ENCODE peak calls at places on chromosome 14, in four cellular contexts. One of them, this sample, is unnamed.
A peak's percentile ranks its signal among the peaks of the same experiment; 100 is the strongest.

GRCh38 chr14:28823245-28823644 is 56.7 kb downstream of the FOXG1 start:
- DNase-seq in HCT116: no peak
- DNase-seq in HepG2: no peak
- DNase-seq in K562: no peak
- DNase-seq in this sample: no peak

GRCh38 chr14:94049625-94050023 is 23.5 kb downstream of the OTUB2 start:
- DNase-seq in HCT116: no peak
- DNase-seq in HepG2: no peak
- DNase-seq in K562: no peak
- DNase-seq in this sample: no peak

GRCh38 chr14:69152181-69152943 is 557 bp downstream of the DCAF5 start:
- DNase-seq in HCT116: no peak
- DNase-seq in HepG2: peak; percentile 20
- DNase-seq in K562: peak; percentile 58
- DNase-seq in this sample: peak; percentile 48

GRCh38 chr14:96153003-96153402 is 51.6 kb upstream of the BDKRB2 start:
- DNase-seq in HCT116: no peak
- DNase-seq in HepG2: no peak
- DNase-seq in K562: no peak
- DNase-seq in this sample: no peak

GRCh38 chr14:96225745-96226151 is 21.1 kb downstream of the BDKRB2 start:
- DNase-seq in HCT116: no peak
- DNase-seq in HepG2: peak; percentile 7
- DNase-seq in K562: no peak
- DNase-seq in this sample: peak; percentile 72

GRCh38 chr14:20690848-20691640 is 2.5 kb downstream of the ANG start:
- DNase-seq in HCT116: peak; percentile 60
- DNase-seq in HepG2: peak; percentile 84
- DNase-seq in K562: peak; percentile 41
- DNase-seq in this sample: peak; percentile 80

GRCh38 chr14:45716506-45716905 is 463.5 kb upstream of the MIS18BP1 start:
- DNase-seq in HCT116: no peak
- DNase-seq in HepG2: peak; percentile 3
- DNase-seq in K562: no peak
- DNase-seq in this sample: peak; percentile 22

GRCh38 chr14:63727231-63727735 is 582 bp downstream of the SGPP1 start:
- DNase-seq in HCT116: no peak
- DNase-seq in HepG2: no peak
- DNase-seq in K562: peak; percentile 5
- DNase-seq in this sample: peak; percentile 32

GRCh38 chr14:56002876-56003625 is 115.2 kb upstream of the PELI2 start:
- DNase-seq in HCT116: no peak
- DNase-seq in HepG2: no peak
- DNase-seq in K562: no peak
- DNase-seq in this sample: no peak

GRCh38 chr14:31572955-31573354 is 11.8 kb downstream of the NUBPL start:
- DNase-seq in HCT116: no peak
- DNase-seq in HepG2: no peak
- DNase-seq in K562: no peak
- DNase-seq in this sample: no peak

GRCh38 chr14:61929651-61930050 is 167.4 kb downstream of the SNAPC1 start:
- DNase-seq in HCT116: no peak
- DNase-seq in HepG2: no peak
- DNase-seq in K562: no peak
- DNase-seq in this sample: no peak

GRCh38 chr14:32450919-32451675 is 122.0 kb downstream of the AKAP6 start:
- DNase-seq in HCT116: no peak
- DNase-seq in HepG2: no peak
- DNase-seq in K562: no peak
- DNase-seq in this sample: no peak

GRCh38 chr14:33679461-33680225 is 271.2 kb downstream of the EGLN3 start:
- DNase-seq in HCT116: no peak
- DNase-seq in HepG2: no peak
- DNase-seq in K562: no peak
- DNase-seq in this sample: no peak

GRCh38 chr14:75978249-75978731 is 3.5 kb downstream of the TGFB3 start:
- DNase-seq in HCT116: no peak
- DNase-seq in HepG2: no peak
- DNase-seq in K562: no peak
- DNase-seq in this sample: peak; percentile 65

GRCh38 chr14:75153295-75153694 is 23.1 kb downstream of the TMED10 start:
- DNase-seq in HCT116: no peak
- DNase-seq in HepG2: no peak
- DNase-seq in K562: no peak
- DNase-seq in this sample: no peak

GRCh38 chr14:69002069-69002468 is 23.0 kb upstream of the ACTN1 start:
- DNase-seq in HCT116: no peak
- DNase-seq in HepG2: peak; percentile 73
- DNase-seq in K562: peak; percentile 23
- DNase-seq in this sample: peak; percentile 87

GRCh38 chr14:73770977-73771847 is 57.0 kb upstream of the PNMA1 start:
- DNase-seq in HCT116: no peak
- DNase-seq in HepG2: no peak
- DNase-seq in K562: peak; percentile 31
- DNase-seq in this sample: no peak

GRCh38 chr14:20415723-20416622 is 2.7 kb upstream of the TEP1 start:
- DNase-seq in HCT116: peak; percentile 43
- DNase-seq in HepG2: peak; percentile 69
- DNase-seq in K562: peak; percentile 35
- DNase-seq in this sample: no peak

GRCh38 chr14:61765225-61765943 is 3.2 kb downstream of the SNAPC1 start:
- DNase-seq in HCT116: no peak
- DNase-seq in HepG2: no peak
- DNase-seq in K562: no peak
- DNase-seq in this sample: no peak

GRCh38 chr14:76975865-76976622 is 52.5 kb downstream of the IRF2BPL start:
- DNase-seq in HCT116: no peak
- DNase-seq in HepG2: no peak
- DNase-seq in K562: no peak
- DNase-seq in this sample: no peak

GRCh38 chr14:69363055-69363454 is 35.0 kb downstream of the ERH start:
- DNase-seq in HCT116: no peak
- DNase-seq in HepG2: peak; percentile 6
- DNase-seq in K562: no peak
- DNase-seq in this sample: no peak

DNA sequence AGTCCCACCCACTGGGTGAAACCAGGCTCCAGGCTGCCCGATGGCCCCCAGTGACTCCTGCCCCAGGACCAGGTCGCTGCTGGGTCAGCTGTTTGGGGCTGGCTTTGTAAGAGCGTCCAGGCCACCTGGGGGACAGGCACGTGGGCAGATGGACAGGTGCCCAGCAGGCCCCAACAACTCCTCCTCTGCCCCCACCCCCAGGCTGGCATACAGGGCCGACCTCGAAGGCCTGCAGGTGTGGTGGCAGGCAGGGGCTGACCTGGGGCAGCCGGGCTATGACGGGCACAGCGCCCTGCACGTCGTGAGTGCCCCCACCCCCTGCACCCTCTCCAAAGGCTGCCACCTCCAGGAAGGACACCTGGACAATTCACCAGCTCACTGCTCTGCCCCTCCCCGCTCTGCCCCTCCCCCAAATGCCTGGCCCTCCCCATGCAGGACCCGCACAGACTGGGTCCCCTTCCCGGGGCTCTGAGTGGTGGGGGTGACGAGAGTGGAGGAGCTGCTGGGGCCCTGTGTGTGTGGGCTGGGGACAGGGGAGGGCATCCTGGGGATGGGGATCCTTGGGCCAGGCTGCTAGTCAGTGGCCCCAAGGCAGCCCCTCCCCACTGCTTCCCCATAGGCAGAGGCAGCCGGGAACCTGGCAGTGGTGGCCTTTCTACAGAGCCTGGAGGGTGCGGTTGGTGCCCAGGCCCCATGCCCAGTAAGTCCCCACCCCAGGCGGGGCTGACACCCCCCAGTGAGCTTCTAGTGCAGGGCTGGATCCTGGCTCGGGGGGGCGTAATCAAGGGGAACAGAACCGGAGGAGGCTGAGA is 26.0 kb downstream of the ASPG start:
- DNase-seq in HCT116: no peak
- DNase-seq in HepG2: no peak
- DNase-seq in K562: no peak
- DNase-seq in this sample: no peak
- TF ChIP-seq JUND in HCT116: no peak
- TF ChIP-seq JUND in HepG2: no peak
- TF ChIP-seq JUND in K562: no peak
- TF ChIP-seq JUND in this sample: no peak

DNA sequence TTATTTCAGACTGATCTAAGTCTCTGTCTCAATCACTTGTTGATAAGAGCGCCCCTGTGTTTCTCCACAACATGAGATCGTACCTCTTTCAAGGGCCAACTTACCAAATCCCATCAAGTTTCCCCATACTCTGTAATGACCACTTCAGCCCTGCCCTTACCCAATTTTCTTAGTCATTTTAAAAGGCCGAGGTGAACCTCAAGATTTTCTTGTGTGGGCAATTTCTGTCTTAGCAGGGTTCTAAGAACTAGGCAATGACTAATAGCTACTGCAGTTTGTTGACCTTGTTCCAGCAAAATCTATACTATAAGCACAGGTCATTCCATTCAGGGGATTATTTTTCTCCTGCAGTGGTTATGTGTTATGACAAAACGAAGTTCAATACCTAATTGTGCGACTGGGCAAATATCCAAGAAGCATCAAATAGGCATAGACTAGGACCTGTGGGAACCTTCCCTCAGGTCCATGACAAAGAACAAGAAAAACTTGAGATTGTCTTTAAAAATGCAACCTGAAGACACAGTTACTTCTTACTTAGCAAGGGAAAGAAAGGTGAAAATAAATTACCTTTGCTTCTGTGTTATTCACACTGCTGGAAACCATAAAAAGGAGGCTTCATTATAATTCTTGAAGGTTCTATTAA is 359.9 kb downstream of the PCNX1 start:
- DNase-seq in HCT116: no peak
- DNase-seq in HepG2: no peak
- DNase-seq in K562: no peak
- DNase-seq in this sample: no peak
- TF ChIP-seq JUND in HCT116: no peak
- TF ChIP-seq JUND in HepG2: no peak
- TF ChIP-seq JUND in K562: no peak
- TF ChIP-seq JUND in this sample: no peak

GRCh38 chr14:72685456-72685855 is 208.4 kb downstream of the DPF3 start:
- DNase-seq in HCT116: no peak
- DNase-seq in HepG2: no peak
- DNase-seq in K562: no peak
- DNase-seq in this sample: no peak
- TF ChIP-seq JUND in HCT116: no peak
- TF ChIP-seq JUND in HepG2: no peak
- TF ChIP-seq JUND in K562: no peak
- TF ChIP-seq JUND in this sample: no peak

GRCh38 chr14:89336338-89336737 is 80.7 kb downstream of the FOXN3 start:
- DNase-seq in HCT116: no peak
- DNase-seq in HepG2: peak; percentile 27
- DNase-seq in K562: no peak
- DNase-seq in this sample: peak; percentile 52
- TF ChIP-seq JUND in HCT116: no peak
- TF ChIP-seq JUND in HepG2: no peak
- TF ChIP-seq JUND in K562: no peak
- TF ChIP-seq JUND in this sample: no peak

GRCh38 chr14:72607386-72608125 is 286.3 kb downstream of the DPF3 start:
- DNase-seq in HCT116: no peak
- DNase-seq in HepG2: no peak
- DNase-seq in K562: no peak
- DNase-seq in this sample: no peak
- TF ChIP-seq JUND in HCT116: no peak
- TF ChIP-seq JUND in HepG2: no peak
- TF ChIP-seq JUND in K562: no peak
- TF ChIP-seq JUND in this sample: no peak

DNA sequence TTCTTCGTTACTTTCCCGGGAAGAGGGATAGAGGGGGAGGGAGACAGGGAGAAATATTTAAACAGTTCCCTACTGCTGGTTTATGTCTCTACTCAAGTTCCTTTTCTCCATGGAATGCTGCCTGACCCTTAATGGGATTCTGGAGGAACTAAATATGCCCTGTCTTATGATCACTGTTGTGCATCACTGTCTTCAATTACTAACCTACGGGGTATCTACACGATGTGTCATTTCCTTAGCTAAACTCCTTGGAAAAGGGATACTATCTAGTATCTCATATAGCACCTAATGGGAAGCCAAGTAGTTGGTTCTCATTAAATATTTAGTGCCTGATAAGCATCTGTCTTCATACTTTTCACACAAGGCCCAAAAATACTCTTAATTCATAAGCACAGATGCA is 37.5 kb upstream of the FBLN5 start:
- DNase-seq in HCT116: no peak
- DNase-seq in HepG2: no peak
- DNase-seq in K562: no peak
- DNase-seq in this sample: no peak
- TF ChIP-seq JUND in HCT116: no peak
- TF ChIP-seq JUND in HepG2: no peak
- TF ChIP-seq JUND in K562: no peak
- TF ChIP-seq JUND in this sample: no peak

DNA sequence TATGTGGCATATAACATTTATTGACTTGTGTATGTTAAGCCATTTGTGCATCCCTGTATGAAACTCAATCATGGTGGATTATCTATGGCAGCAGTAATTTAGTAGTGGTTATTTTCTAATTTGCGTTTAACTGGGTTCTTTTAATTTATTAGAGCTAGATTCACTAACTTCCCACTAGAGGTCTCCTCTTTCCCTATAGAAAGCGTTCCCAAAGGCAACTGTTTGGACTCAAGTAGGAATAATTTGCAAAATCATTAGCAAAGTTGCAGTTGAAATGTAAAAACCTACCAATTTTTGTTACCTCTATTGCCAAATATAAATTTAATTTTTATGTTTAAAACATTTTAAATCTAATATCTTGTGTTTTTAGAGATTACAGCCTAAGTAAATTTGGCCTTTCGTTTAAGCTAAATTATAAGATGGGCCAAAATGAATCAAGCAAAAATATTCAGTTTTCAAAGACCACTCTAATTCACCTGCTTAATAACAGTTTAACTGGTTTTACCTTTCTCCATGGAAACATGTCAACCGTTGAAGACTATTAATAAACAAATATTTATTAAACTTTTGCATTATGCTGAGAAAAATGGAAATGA is 6.0 kb downstream of the DMAC2L start:
- DNase-seq in HCT116: peak; percentile 26
- DNase-seq in HepG2: peak; percentile 27
- DNase-seq in K562: no peak
- DNase-seq in this sample: peak; percentile 21
- TF ChIP-seq JUND in HCT116: no peak
- TF ChIP-seq JUND in HepG2: no peak
- TF ChIP-seq JUND in K562: no peak
- TF ChIP-seq JUND in this sample: no peak

GRCh38 chr14:65137648-65138317 is 35.5 kb upstream of the MAX start:
- DNase-seq in HCT116: no peak
- DNase-seq in HepG2: no peak
- DNase-seq in K562: no peak
- DNase-seq in this sample: no peak
- TF ChIP-seq JUND in HCT116: no peak
- TF ChIP-seq JUND in HepG2: no peak
- TF ChIP-seq JUND in K562: no peak
- TF ChIP-seq JUND in this sample: no peak

DNA sequence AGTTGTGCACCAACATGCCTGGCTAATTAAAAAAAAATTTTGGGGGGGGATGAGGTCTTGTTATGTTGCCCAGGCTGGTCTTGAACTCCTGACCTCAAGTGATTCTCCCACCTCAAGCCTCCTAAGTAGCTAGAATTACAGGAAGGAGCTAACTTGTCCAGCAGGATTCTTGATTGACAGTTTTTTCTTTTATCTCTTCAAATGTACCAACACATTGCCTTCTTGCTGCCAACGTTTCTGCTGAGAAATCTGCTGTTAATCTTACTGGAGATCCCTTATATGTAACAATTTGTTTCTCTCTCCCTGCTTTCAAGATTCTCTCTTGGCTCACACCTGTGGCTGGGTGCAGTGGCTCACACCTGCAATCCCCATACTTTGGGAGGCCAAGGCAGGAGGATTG is 22.4 kb upstream of the MARK3 start:
- DNase-seq in HCT116: peak; percentile 29
- DNase-seq in HepG2: no peak
- DNase-seq in K562: no peak
- DNase-seq in this sample: no peak
- TF ChIP-seq JUND in HCT116: no peak
- TF ChIP-seq JUND in HepG2: no peak
- TF ChIP-seq JUND in K562: no peak
- TF ChIP-seq JUND in this sample: no peak

This sample was measured in T47D.